ENCODE peak calls at places on chromosome 21, in seven cellular contexts. Z, X, H, K, U, N and T are unnamed samples. For H3K36me3 and H3K4me1, the result is how much of the 10 kb centered on the place peaks cover.

GRCh38 chr21:42227909-42228708 is 9.2 kb downstream of the ABCG1 start:
- DNase-seq in Z (peak), X (peak), H (peak), K (peak), U (peak), N (peak), T (peak)

GRCh38 chr21:42460391-42461184 is 35.4 kb downstream of the RSPH1 start:
- DNase-seq in Z (no peak), X (peak), H (no peak), K (peak), U (no peak), N (no peak), T (peak)

GRCh38 chr21:36150192-36150711 is 6.4 kb upstream of the DOP1B start:
- DNase-seq in Z (peak), X (no peak), H (no peak), K (peak), U (no peak), N (no peak), T (no peak)

GRCh38 chr21:45287438-45288391 is at the start of gene POFUT2:
- DNase-seq in Z (peak), X (peak), H (peak), K (peak), U (peak), N (peak), T (peak)

GRCh38 chr21:20004353-20004752 is 993.9 kb upstream of the NCAM2 start:
- DNase-seq in Z (no peak), X (no peak), H (no peak), K (no peak), U (no peak), N (no peak), T (no peak)

GRCh38 chr21:46551636-46552241 is 53.1 kb downstream of the S100B start:
- DNase-seq in Z (no peak), X (no peak), H (no peak), K (peak), U (peak), N (peak), T (no peak)

GRCh38 chr21:34511154-34511553 is 856 bp downstream of the KCNE1 start:
- DNase-seq in Z (no peak), X (no peak), H (no peak), K (no peak), U (no peak), N (no peak), T (no peak)

GRCh38 chr21:28537371-28538079 is 455.2 kb downstream of the LTN1 start:
- DNase-seq in Z (no peak), X (no peak), H (no peak), K (no peak), U (no peak), N (no peak), T (no peak)

GRCh38 chr21:37620401-37620800 is 253.8 kb downstream of the DYRK1A start:
- DNase-seq in Z (no peak), X (no peak), H (no peak), K (no peak), U (no peak), N (no peak), T (no peak)

GRCh38 chr21:44939532-44940115 is at the start of gene SLX9:
- DNase-seq in Z (peak), X (peak), H (peak), K (peak), U (peak), N (peak), T (peak)

GRCh38 chr21:24023402-24023801 is 1583.9 kb downstream of the MRPL39 start:
- DNase-seq in Z (no peak), X (no peak), H (no peak), K (no peak), U (no peak), N (no peak), T (no peak)

GRCh38 chr21:41361786-41362604 is at the start of gene MX2:
- DNase-seq in Z (peak), X (peak), H (no peak), K (peak), U (peak), N (peak), T (no peak)

GRCh38 chr21:42471716-42472330 is 24.2 kb downstream of the RSPH1 start:
- DNase-seq in Z (no peak), X (no peak), H (no peak), K (peak), U (no peak), N (no peak), T (no peak)

GRCh38 chr21:43884012-43884860 is 19.2 kb downstream of the AGPAT3 start:
- DNase-seq in Z (no peak), X (peak), H (no peak), K (no peak), U (peak), N (no peak), T (peak)

GRCh38 chr21:20999567-21000169 is 1.5 kb downstream of the NCAM2 start:
- DNase-seq in Z (no peak), X (no peak), H (no peak), K (peak), U (no peak), N (no peak), T (peak)

GRCh38 chr21:37257526-37257966 is 9.6 kb downstream of the VPS26C start:
- DNase-seq in Z (peak), X (no peak), H (peak), K (no peak), U (no peak), N (no peak), T (peak)

GRCh38 chr21:44360174-44360573 is 6.8 kb downstream of the TRPM2 start:
- DNase-seq in Z (no peak), X (no peak), H (no peak), K (no peak), U (no peak), N (no peak), T (no peak)

DNA sequence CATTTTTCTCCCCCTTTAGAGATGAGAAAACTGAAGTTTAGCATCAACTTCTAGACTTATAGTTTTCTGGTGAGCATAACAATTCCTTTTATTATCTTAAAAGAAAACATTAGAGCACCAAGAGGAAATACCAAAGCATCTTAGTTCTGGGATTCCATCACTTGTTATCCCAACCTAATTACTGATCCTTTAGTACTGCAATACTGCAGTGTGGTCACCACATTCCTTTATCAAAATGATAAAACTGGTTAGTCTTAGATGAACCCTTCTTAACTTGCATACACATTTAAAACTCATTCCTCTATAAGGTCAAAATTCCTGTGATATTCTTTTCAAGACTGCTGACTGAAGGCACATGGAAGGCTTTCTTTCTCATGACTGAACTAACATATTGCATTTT is 23.1 kb downstream of the SOD1 start:
- DNase-seq in Z (no peak), X (no peak), H (no peak), K (no peak), U (no peak), N (no peak), T (no peak)
- H3K36me3 ChIP-seq in Z (under half), X (under half), H (under half), K (half or more), U (under half), N (under half), T (half or more)

DNA sequence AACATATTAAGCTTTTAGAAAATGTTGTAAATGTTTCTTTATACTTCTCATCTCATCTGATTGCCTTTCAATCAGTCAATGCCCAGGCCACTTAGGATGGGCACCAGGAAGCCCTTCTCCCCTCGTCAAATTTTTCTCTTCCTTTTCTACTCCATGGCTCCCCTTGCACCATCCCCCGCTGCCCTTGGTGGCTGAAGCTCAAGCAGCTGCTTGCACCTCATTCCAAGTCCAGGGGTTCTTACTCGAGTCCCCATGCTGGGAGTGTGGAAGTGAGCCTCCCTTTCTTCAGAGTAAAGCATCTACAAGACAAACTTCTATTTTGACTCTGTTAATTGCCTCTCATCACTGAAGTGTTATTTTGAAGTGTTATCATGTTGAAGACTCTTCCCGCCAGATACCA is 39.7 kb upstream of the KRTAP11-1 start:
- DNase-seq in Z (no peak), X (no peak), H (no peak), K (no peak), U (no peak), N (no peak), T (no peak)
- H3K4me1 ChIP-seq in Z (under half), X (under half), H (under half), K (under half), U (under half), N (under half), T (under half)

GRCh38 chr21:38806942-38807284 is 1.2 kb downstream of the ETS2 start:
- DNase-seq in Z (no peak), X (no peak), H (no peak), K (no peak), U (no peak), N (no peak), T (no peak)

GRCh38 chr21:38807481-38807880 is 1.8 kb downstream of the ETS2 start:
- DNase-seq in Z (no peak), X (no peak), H (no peak), K (no peak), U (no peak), N (no peak), T (no peak)

GRCh38 chr21:38809170-38809878 is 3.6 kb downstream of the ETS2 start:
- DNase-seq in Z (no peak), X (no peak), H (no peak), K (peak), U (no peak), N (no peak), T (no peak)

GRCh38 chr21:38806153-38806941 is 618 bp downstream of the ETS2 start:
- DNase-seq in Z (peak), X (peak), H (no peak), K (peak), U (no peak), N (peak), T (peak)

GRCh38 chr21:38807987-38808386 is 2.3 kb downstream of the ETS2 start:
- DNase-seq in Z (no peak), X (no peak), H (no peak), K (no peak), U (no peak), N (no peak), T (no peak)
- H3K4me3 ChIP-seq in Z (peak), X (no peak), H (peak), K (peak), U (peak), N (no peak), T (peak)

DNA sequence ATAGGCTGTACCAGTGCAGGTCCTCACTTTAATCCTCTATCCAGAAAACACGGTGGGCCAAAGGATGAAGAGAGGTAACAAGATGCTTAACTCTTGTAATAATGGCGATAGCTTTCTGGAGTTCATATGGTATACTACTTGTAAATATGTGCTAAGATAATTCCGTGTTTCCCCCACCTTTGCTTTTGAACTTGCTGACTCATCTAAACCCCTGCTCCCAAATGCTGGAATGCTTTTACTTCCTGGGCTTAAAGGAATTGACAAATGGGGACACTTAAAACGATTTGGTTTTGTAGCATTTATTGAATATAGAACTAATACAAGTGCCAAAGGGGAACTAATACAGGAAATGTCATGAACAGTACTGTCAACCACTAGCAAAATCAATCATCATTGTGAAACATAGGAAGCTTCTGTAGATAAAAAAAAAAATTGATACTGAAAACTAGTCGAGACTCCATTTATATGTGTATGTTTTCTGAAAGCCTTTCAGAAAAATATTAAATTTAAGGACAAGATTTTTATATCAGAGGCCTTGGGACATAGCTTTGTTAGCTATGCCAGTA is 7.0 kb downstream of the SOD1 start:
- DNase-seq in Z (no peak), X (no peak), H (no peak), K (no peak), U (no peak), N (no peak), T (no peak)
- H3K36me3 ChIP-seq in Z (under half), X (under half), H (under half), K (half or more), U (under half), N (under half), T (half or more)